ENCODE peak calls at places on chromosomes 4 and X, in six cellular contexts. One of them, this sample, is unnamed.

GRCh38 chr4:142550955-142551354 is 295.1 kb downstream of the INPP4B start:
- DNase-seq in astrocyte: no peak
- DNase-seq in tibial artery: no peak
- DNase-seq in tibial nerve: no peak
- DNase-seq in BJ: no peak
- DNase-seq in astrocyte of the spinal cord: peak
- DNase-seq in this sample: no peak

GRCh38 chrX:155213731-155214130 is 2.5 kb upstream of the VBP1 start:
- DNase-seq in astrocyte: no peak
- DNase-seq in tibial artery: no peak
- DNase-seq in tibial nerve: no peak
- DNase-seq in BJ: no peak
- DNase-seq in astrocyte of the spinal cord: no peak
- DNase-seq in this sample: no peak

GRCh38 chr4:103136671-103137445 is 37.2 kb upstream of the BDH2 start:
- DNase-seq in astrocyte: no peak
- DNase-seq in tibial artery: no peak
- DNase-seq in tibial nerve: no peak
- DNase-seq in BJ: no peak
- DNase-seq in astrocyte of the spinal cord: no peak
- DNase-seq in this sample: no peak

GRCh38 chr4:101762025-101762424 is 28.5 kb upstream of the BANK1 start:
- DNase-seq in astrocyte: no peak
- DNase-seq in tibial artery: no peak
- DNase-seq in tibial nerve: no peak
- DNase-seq in BJ: no peak
- DNase-seq in astrocyte of the spinal cord: no peak
- DNase-seq in this sample: no peak

GRCh38 chrX:17374619-17375360 is at the start of gene NHS:
- DNase-seq in astrocyte: peak
- DNase-seq in tibial artery: peak
- DNase-seq in tibial nerve: peak
- DNase-seq in BJ: no peak
- DNase-seq in astrocyte of the spinal cord: peak
- DNase-seq in this sample: peak

GRCh38 chr4:173317003-173317402 is 17.2 kb downstream of the HMGB2 start:
- DNase-seq in astrocyte: no peak
- DNase-seq in tibial artery: no peak
- DNase-seq in tibial nerve: no peak
- DNase-seq in BJ: no peak
- DNase-seq in astrocyte of the spinal cord: no peak
- DNase-seq in this sample: no peak

GRCh38 chrX:104343408-104344129 is 88.8 kb upstream of the ESX1 start:
- DNase-seq in astrocyte: peak
- DNase-seq in tibial artery: no peak
- DNase-seq in tibial nerve: peak
- DNase-seq in BJ: peak
- DNase-seq in astrocyte of the spinal cord: peak
- DNase-seq in this sample: peak

GRCh38 chr4:149029056-149029651 is 586.9 kb upstream of the NR3C2 start:
- DNase-seq in astrocyte: no peak
- DNase-seq in tibial artery: no peak
- DNase-seq in tibial nerve: no peak
- DNase-seq in BJ: no peak
- DNase-seq in astrocyte of the spinal cord: no peak
- DNase-seq in this sample: peak

GRCh38 chr4:114378306-114378903 is 220.2 kb upstream of the UGT8 start:
- DNase-seq in astrocyte: peak
- DNase-seq in tibial artery: no peak
- DNase-seq in tibial nerve: no peak
- DNase-seq in BJ: no peak
- DNase-seq in astrocyte of the spinal cord: peak
- DNase-seq in this sample: peak

GRCh38 chrX:120302434-120302833 is 8.8 kb downstream of the TMEM255A start:
- DNase-seq in astrocyte: no peak
- DNase-seq in tibial artery: no peak
- DNase-seq in tibial nerve: no peak
- DNase-seq in BJ: no peak
- DNase-seq in astrocyte of the spinal cord: no peak
- DNase-seq in this sample: peak

GRCh38 chrX:2479420-2479780 is 21.4 kb downstream of the DHRSX start:
- DNase-seq in astrocyte: no peak
- DNase-seq in tibial artery: no peak
- DNase-seq in tibial nerve: no peak
- DNase-seq in BJ: no peak
- DNase-seq in astrocyte of the spinal cord: no peak
- DNase-seq in this sample: no peak

GRCh38 chr4:182062936-182063335 is 180.3 kb upstream of the TENM3 start:
- DNase-seq in astrocyte: peak
- DNase-seq in tibial artery: no peak
- DNase-seq in tibial nerve: no peak
- DNase-seq in BJ: peak
- DNase-seq in astrocyte of the spinal cord: peak
- DNase-seq in this sample: peak

GRCh38 chrX:112651766-112652165 is 28.0 kb downstream of the LHFPL1 start:
- DNase-seq in astrocyte: peak
- DNase-seq in tibial artery: no peak
- DNase-seq in tibial nerve: no peak
- DNase-seq in BJ: no peak
- DNase-seq in astrocyte of the spinal cord: peak
- DNase-seq in this sample: no peak

GRCh38 chrX:109619816-109620215 is 5.2 kb downstream of the KCNE5 start:
- DNase-seq in astrocyte: no peak
- DNase-seq in tibial artery: no peak
- DNase-seq in tibial nerve: no peak
- DNase-seq in BJ: no peak
- DNase-seq in astrocyte of the spinal cord: no peak
- DNase-seq in this sample: no peak

GRCh38 chr4:6771229-6771671 is 11.3 kb upstream of the KIAA0232 start:
- DNase-seq in astrocyte: no peak
- DNase-seq in tibial artery: peak
- DNase-seq in tibial nerve: no peak
- DNase-seq in BJ: no peak
- DNase-seq in astrocyte of the spinal cord: no peak
- DNase-seq in this sample: peak

GRCh38 chrX:140712413-140713173 is 3.0 kb downstream of the LINC00632 start:
- DNase-seq in astrocyte: peak
- DNase-seq in tibial artery: peak
- DNase-seq in tibial nerve: no peak
- DNase-seq in BJ: no peak
- DNase-seq in astrocyte of the spinal cord: peak
- DNase-seq in this sample: peak

GRCh38 chr4:15077969-15078368 is 75.7 kb downstream of the CPEB2 start:
- DNase-seq in astrocyte: peak
- DNase-seq in tibial artery: no peak
- DNase-seq in tibial nerve: no peak
- DNase-seq in BJ: no peak
- DNase-seq in astrocyte of the spinal cord: peak
- DNase-seq in this sample: peak

GRCh38 chrX:9765072-9765736 is 443 bp downstream of the GPR143 start:
- DNase-seq in astrocyte: no peak
- DNase-seq in tibial artery: no peak
- DNase-seq in tibial nerve: no peak
- DNase-seq in BJ: no peak
- DNase-seq in astrocyte of the spinal cord: no peak
- DNase-seq in this sample: no peak

GRCh38 chr4:151291485-151291884 is 14.5 kb downstream of the PRSS48 start:
- DNase-seq in astrocyte: no peak
- DNase-seq in tibial artery: no peak
- DNase-seq in tibial nerve: no peak
- DNase-seq in BJ: no peak
- DNase-seq in astrocyte of the spinal cord: no peak
- DNase-seq in this sample: no peak

GRCh38 chr4:74536557-74536956 is 91.6 kb downstream of the AREG start:
- DNase-seq in astrocyte: no peak
- DNase-seq in tibial artery: no peak
- DNase-seq in tibial nerve: no peak
- DNase-seq in BJ: no peak
- DNase-seq in astrocyte of the spinal cord: peak
- DNase-seq in this sample: peak

GRCh38 chr4:45078201-45078600 is 351.8 kb upstream of the GNPDA2 start:
- DNase-seq in astrocyte: no peak
- DNase-seq in tibial artery: no peak
- DNase-seq in tibial nerve: no peak
- DNase-seq in BJ: no peak
- DNase-seq in astrocyte of the spinal cord: no peak
- DNase-seq in this sample: no peak

GRCh38 chr4:45072981-45073380 is 346.6 kb upstream of the GNPDA2 start:
- DNase-seq in astrocyte: no peak
- DNase-seq in tibial artery: no peak
- DNase-seq in tibial nerve: no peak
- DNase-seq in BJ: no peak
- DNase-seq in astrocyte of the spinal cord: no peak
- DNase-seq in this sample: no peak
- TF ChIP-seq CTCF in astrocyte: no peak
- TF ChIP-seq CTCF in tibial artery: no peak
- TF ChIP-seq CTCF in tibial nerve: no peak
- TF ChIP-seq CTCF in BJ: no peak
- TF ChIP-seq CTCF in astrocyte of the spinal cord: no peak
- TF ChIP-seq CTCF in this sample: no peak

DNA sequence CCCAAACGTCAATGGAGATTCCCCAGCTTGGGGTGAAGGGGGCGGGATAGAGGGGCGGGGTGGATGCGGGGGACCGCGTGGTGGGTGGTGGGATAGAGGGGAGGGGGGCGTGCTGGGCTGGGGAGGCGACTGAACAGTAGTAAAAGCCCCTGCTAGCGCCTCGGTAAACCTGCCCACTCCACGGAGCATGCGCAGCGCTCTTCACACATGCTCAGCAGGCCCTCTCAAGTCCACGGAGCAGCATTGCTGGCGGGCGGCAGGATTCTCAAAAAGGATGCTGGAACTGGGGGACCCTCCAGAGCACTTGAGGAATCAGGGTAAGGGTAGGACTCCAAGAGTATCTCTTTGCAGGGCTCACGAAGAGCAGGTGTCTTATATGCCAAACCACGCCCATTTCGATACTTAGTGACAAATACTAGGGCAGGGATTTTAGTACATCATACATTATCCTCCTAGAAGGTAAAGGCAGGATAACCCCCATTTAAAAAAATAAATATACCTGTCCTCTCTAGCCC is 378 bp upstream of the RPS6KA6 start:
- DNase-seq in astrocyte: peak
- DNase-seq in tibial artery: peak
- DNase-seq in tibial nerve: peak
- DNase-seq in BJ: no peak
- DNase-seq in astrocyte of the spinal cord: peak
- DNase-seq in this sample: no peak
- TF ChIP-seq CTCF in astrocyte: no peak
- TF ChIP-seq CTCF in tibial artery: no peak
- TF ChIP-seq CTCF in tibial nerve: no peak
- TF ChIP-seq CTCF in BJ: peak
- TF ChIP-seq CTCF in astrocyte of the spinal cord: no peak
- TF ChIP-seq CTCF in this sample: no peak

GRCh38 chr4:12674184-12674583 is 810.0 kb downstream of the RAB28 start:
- DNase-seq in astrocyte: no peak
- DNase-seq in tibial artery: no peak
- DNase-seq in tibial nerve: no peak
- DNase-seq in BJ: no peak
- DNase-seq in astrocyte of the spinal cord: no peak
- DNase-seq in this sample: no peak

GRCh38 chr4:12679217-12679616 is 804.9 kb downstream of the RAB28 start:
- DNase-seq in astrocyte: no peak
- DNase-seq in tibial artery: no peak
- DNase-seq in tibial nerve: no peak
- DNase-seq in BJ: no peak
- DNase-seq in astrocyte of the spinal cord: no peak
- DNase-seq in this sample: peak
- TF ChIP-seq CTCF in astrocyte: peak
- TF ChIP-seq CTCF in tibial artery: no peak
- TF ChIP-seq CTCF in tibial nerve: no peak
- TF ChIP-seq CTCF in BJ: no peak
- TF ChIP-seq CTCF in astrocyte of the spinal cord: no peak
- TF ChIP-seq CTCF in this sample: peak

DNA sequence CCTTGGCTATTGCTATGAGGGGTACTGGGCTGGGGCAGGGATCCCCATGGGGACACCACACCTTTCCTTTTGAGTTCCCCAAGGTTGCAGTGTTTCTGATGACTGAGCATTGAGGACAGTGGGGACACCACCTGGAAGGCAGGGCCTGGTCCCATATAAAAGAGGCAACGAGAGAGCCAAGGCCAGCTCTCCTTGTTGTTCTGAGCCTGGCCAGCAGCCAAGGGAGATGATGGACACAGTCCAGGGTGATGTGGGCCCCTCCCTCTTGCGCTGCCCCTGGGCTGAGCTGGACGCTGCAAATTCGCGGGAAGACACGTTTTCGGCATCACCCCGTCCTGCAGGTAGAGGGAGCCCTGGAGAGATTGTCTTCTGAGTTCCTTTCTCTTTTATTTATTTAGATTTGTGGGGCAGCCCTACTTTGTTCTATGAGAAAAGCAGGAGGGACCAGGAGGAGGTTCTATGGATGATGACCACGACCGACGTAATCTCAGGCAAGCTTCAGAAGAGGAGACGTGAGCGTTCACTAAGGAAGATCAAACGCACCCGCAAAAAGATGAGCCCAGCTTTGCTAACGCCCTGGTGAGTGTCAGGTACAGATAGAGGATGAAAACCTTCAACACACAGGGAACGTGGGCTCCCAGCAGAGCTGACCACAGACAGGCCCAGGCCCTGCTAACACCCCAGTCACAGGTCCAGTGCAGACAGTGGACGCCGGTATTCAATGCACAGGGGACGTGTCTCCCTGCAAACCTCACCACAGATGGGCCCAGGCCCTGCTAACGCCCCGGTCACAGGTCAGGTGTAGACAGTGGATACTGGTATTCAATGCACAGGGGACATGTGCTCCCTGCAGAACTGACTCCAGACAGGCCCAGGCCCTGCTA is 97.4 kb downstream of the SHOX start:
- DNase-seq in astrocyte: no peak
- DNase-seq in tibial artery: no peak
- DNase-seq in tibial nerve: no peak
- DNase-seq in BJ: no peak
- DNase-seq in astrocyte of the spinal cord: no peak
- DNase-seq in this sample: no peak
- TF ChIP-seq CTCF in astrocyte: no peak
- TF ChIP-seq CTCF in tibial artery: no peak
- TF ChIP-seq CTCF in tibial nerve: no peak
- TF ChIP-seq CTCF in BJ: peak
- TF ChIP-seq CTCF in astrocyte of the spinal cord: peak
- TF ChIP-seq CTCF in this sample: no peak

This sample was measured in MCF 10A.